ENCODE peak calls at places on chromosomes 16 and 17, in nine cellular contexts. One of them, this sample, is unnamed. For H3K4me1, the result is how much of the 10 kb centered on the place peaks cover.

GRCh38 chr17:74139120-74139519 is 64.4 kb upstream of the RPL38 start:
- DNase-seq in uterus: no peak
- DNase-seq in heart left ventricle: no peak
- DNase-seq in body of pancreas: no peak
- DNase-seq in transverse colon: no peak
- DNase-seq in A549: no peak
- DNase-seq in spleen: no peak
- DNase-seq in esophagus squamous epithelium: no peak
- DNase-seq in sigmoid colon: no peak
- DNase-seq in this sample: no peak

GRCh38 chr17:60087882-60088669 is 9.4 kb upstream of the HEATR6 start:
- DNase-seq in transverse colon: peak
- DNase-seq in esophagus squamous epithelium: no peak
- DNase-seq in A549: peak
- DNase-seq in sigmoid colon: no peak
- DNase-seq in body of pancreas: peak
- DNase-seq in spleen: no peak
- DNase-seq in heart left ventricle: no peak
- DNase-seq in uterus: no peak
- DNase-seq in this sample: no peak

GRCh38 chr17:915416-916201 is 64.0 kb downstream of the NXN start:
- DNase-seq in esophagus squamous epithelium: no peak
- DNase-seq in body of pancreas: no peak
- DNase-seq in A549: no peak
- DNase-seq in heart left ventricle: no peak
- DNase-seq in sigmoid colon: no peak
- DNase-seq in spleen: no peak
- DNase-seq in transverse colon: no peak
- DNase-seq in uterus: peak
- DNase-seq in this sample: no peak

GRCh38 chr17:70956731-70957130 is 787.4 kb downstream of the KCNJ2 start:
- DNase-seq in uterus: no peak
- DNase-seq in transverse colon: no peak
- DNase-seq in A549: no peak
- DNase-seq in spleen: no peak
- DNase-seq in sigmoid colon: no peak
- DNase-seq in body of pancreas: no peak
- DNase-seq in esophagus squamous epithelium: no peak
- DNase-seq in heart left ventricle: no peak
- DNase-seq in this sample: no peak

GRCh38 chr16:24700549-24701392 is 28.7 kb upstream of the TNRC6A start:
- DNase-seq in sigmoid colon: peak
- DNase-seq in spleen: no peak
- DNase-seq in heart left ventricle: peak
- DNase-seq in transverse colon: peak
- DNase-seq in esophagus squamous epithelium: peak
- DNase-seq in uterus: peak
- DNase-seq in A549: peak
- DNase-seq in body of pancreas: peak
- DNase-seq in this sample: peak

GRCh38 chr17:83076930-83077329 is 2.5 kb upstream of the METRNL start:
- DNase-seq in uterus: no peak
- DNase-seq in spleen: no peak
- DNase-seq in sigmoid colon: no peak
- DNase-seq in transverse colon: no peak
- DNase-seq in body of pancreas: no peak
- DNase-seq in esophagus squamous epithelium: no peak
- DNase-seq in A549: no peak
- DNase-seq in heart left ventricle: no peak
- DNase-seq in this sample: no peak

GRCh38 chr17:80866050-80866793 is 125.4 kb upstream of the CHMP6 start:
- DNase-seq in heart left ventricle: peak
- DNase-seq in spleen: peak
- DNase-seq in esophagus squamous epithelium: no peak
- DNase-seq in uterus: peak
- DNase-seq in A549: peak
- DNase-seq in body of pancreas: peak
- DNase-seq in transverse colon: peak
- DNase-seq in sigmoid colon: peak
- DNase-seq in this sample: no peak

GRCh38 chr16:12917653-12918052 is 16.3 kb downstream of the SHISA9 start:
- DNase-seq in transverse colon: no peak
- DNase-seq in A549: peak
- DNase-seq in spleen: no peak
- DNase-seq in esophagus squamous epithelium: no peak
- DNase-seq in uterus: no peak
- DNase-seq in sigmoid colon: no peak
- DNase-seq in body of pancreas: no peak
- DNase-seq in heart left ventricle: no peak
- DNase-seq in this sample: no peak

GRCh38 chr16:87210949-87211348 is 106.2 kb downstream of the C16orf95 start:
- DNase-seq in uterus: no peak
- DNase-seq in sigmoid colon: no peak
- DNase-seq in heart left ventricle: no peak
- DNase-seq in spleen: no peak
- DNase-seq in esophagus squamous epithelium: no peak
- DNase-seq in A549: no peak
- DNase-seq in body of pancreas: no peak
- DNase-seq in transverse colon: no peak
- DNase-seq in this sample: no peak

GRCh38 chr16:70391881-70392481 is 45.3 kb downstream of the DDX19A start:
- DNase-seq in heart left ventricle: no peak
- DNase-seq in esophagus squamous epithelium: no peak
- DNase-seq in A549: no peak
- DNase-seq in body of pancreas: peak
- DNase-seq in sigmoid colon: peak
- DNase-seq in spleen: no peak
- DNase-seq in uterus: peak
- DNase-seq in transverse colon: no peak
- DNase-seq in this sample: no peak

GRCh38 chr16:75733305-75734141 is 7.2 kb upstream of the CPHXL start:
- DNase-seq in heart left ventricle: no peak
- DNase-seq in esophagus squamous epithelium: no peak
- DNase-seq in uterus: peak
- DNase-seq in body of pancreas: peak
- DNase-seq in spleen: no peak
- DNase-seq in transverse colon: no peak
- DNase-seq in sigmoid colon: no peak
- DNase-seq in A549: no peak
- DNase-seq in this sample: no peak

GRCh38 chr17:51814521-51814920 is 344.0 kb downstream of the CA10 start:
- DNase-seq in A549: no peak
- DNase-seq in sigmoid colon: no peak
- DNase-seq in uterus: no peak
- DNase-seq in spleen: no peak
- DNase-seq in body of pancreas: peak
- DNase-seq in transverse colon: peak
- DNase-seq in heart left ventricle: no peak
- DNase-seq in esophagus squamous epithelium: no peak
- DNase-seq in this sample: no peak

GRCh38 chr16:25257504-25257955 is at the start of gene ZKSCAN2:
- DNase-seq in sigmoid colon: peak
- DNase-seq in A549: peak
- DNase-seq in spleen: peak
- DNase-seq in heart left ventricle: peak
- DNase-seq in esophagus squamous epithelium: peak
- DNase-seq in body of pancreas: peak
- DNase-seq in uterus: peak
- DNase-seq in transverse colon: peak
- DNase-seq in this sample: peak

GRCh38 chr16:75304521-75305363 is 53.3 kb upstream of the BCAR1 start:
- DNase-seq in heart left ventricle: no peak
- DNase-seq in esophagus squamous epithelium: no peak
- DNase-seq in body of pancreas: peak
- DNase-seq in A549: peak
- DNase-seq in spleen: peak
- DNase-seq in sigmoid colon: peak
- DNase-seq in transverse colon: peak
- DNase-seq in uterus: no peak
- DNase-seq in this sample: peak

GRCh38 chr17:12727076-12727750 is 61.5 kb downstream of the MYOCD start:
- DNase-seq in body of pancreas: no peak
- DNase-seq in A549: no peak
- DNase-seq in uterus: no peak
- DNase-seq in transverse colon: no peak
- DNase-seq in spleen: no peak
- DNase-seq in esophagus squamous epithelium: no peak
- DNase-seq in heart left ventricle: no peak
- DNase-seq in sigmoid colon: no peak
- DNase-seq in this sample: no peak

GRCh38 chr17:31487648-31488263 is 96.3 kb downstream of the RAB11FIP4 start:
- DNase-seq in transverse colon: peak
- DNase-seq in esophagus squamous epithelium: peak
- DNase-seq in A549: peak
- DNase-seq in heart left ventricle: peak
- DNase-seq in sigmoid colon: peak
- DNase-seq in body of pancreas: peak
- DNase-seq in spleen: peak
- DNase-seq in uterus: peak
- DNase-seq in this sample: peak
- TF ChIP-seq POLR2A in transverse colon: peak
- TF ChIP-seq POLR2A in esophagus squamous epithelium: peak
- TF ChIP-seq POLR2A in A549: peak
- TF ChIP-seq POLR2A in heart left ventricle: peak
- TF ChIP-seq POLR2A in sigmoid colon: peak
- TF ChIP-seq POLR2A in body of pancreas: peak
- TF ChIP-seq POLR2A in spleen: peak
- TF ChIP-seq POLR2A in uterus: peak
- TF ChIP-seq POLR2A in this sample: peak

DNA sequence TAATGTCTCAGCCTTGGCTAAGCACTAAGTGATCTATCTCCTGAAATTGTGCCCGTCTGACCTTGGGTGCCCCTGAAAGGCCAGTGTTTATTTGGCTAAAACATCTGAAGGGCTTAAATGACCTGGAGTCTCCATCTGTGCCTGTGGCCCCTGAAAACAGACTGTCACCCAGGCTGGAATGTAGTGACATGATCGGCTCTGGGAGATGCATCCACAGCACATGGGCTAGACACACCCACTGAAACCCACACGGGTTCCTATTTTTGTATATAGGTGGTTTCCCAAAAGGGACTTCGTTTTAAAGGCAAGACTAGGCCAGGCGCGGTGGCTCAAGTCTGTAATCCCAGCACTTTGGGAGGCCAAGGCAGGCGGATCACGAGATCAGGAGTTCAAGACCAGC is 13.5 kb downstream of the CEP295NL start:
- DNase-seq in body of pancreas: no peak
- DNase-seq in A549: no peak
- DNase-seq in transverse colon: peak
- DNase-seq in sigmoid colon: no peak
- DNase-seq in spleen: no peak
- DNase-seq in heart left ventricle: no peak
- DNase-seq in uterus: no peak
- DNase-seq in esophagus squamous epithelium: no peak
- DNase-seq in this sample: no peak
- H3K4me1 ChIP-seq in body of pancreas: under half
- H3K4me1 ChIP-seq in A549: under half
- H3K4me1 ChIP-seq in transverse colon: half or more
- H3K4me1 ChIP-seq in sigmoid colon: under half
- H3K4me1 ChIP-seq in spleen: half or more
- H3K4me1 ChIP-seq in heart left ventricle: half or more
- H3K4me1 ChIP-seq in uterus: under half
- H3K4me1 ChIP-seq in esophagus squamous epithelium: under half
- H3K4me1 ChIP-seq in this sample: under half

GRCh38 chr17:4032245-4032644 is 68.0 kb upstream of the ATP2A3 start:
- DNase-seq in heart left ventricle: no peak
- DNase-seq in uterus: no peak
- DNase-seq in body of pancreas: no peak
- DNase-seq in sigmoid colon: no peak
- DNase-seq in A549: no peak
- DNase-seq in esophagus squamous epithelium: no peak
- DNase-seq in spleen: no peak
- DNase-seq in transverse colon: no peak
- DNase-seq in this sample: no peak

GRCh38 chr17:4038076-4038475 is 73.8 kb upstream of the ATP2A3 start:
- DNase-seq in esophagus squamous epithelium: no peak
- DNase-seq in heart left ventricle: no peak
- DNase-seq in A549: no peak
- DNase-seq in transverse colon: no peak
- DNase-seq in sigmoid colon: no peak
- DNase-seq in body of pancreas: peak
- DNase-seq in spleen: no peak
- DNase-seq in uterus: no peak
- DNase-seq in this sample: no peak

GRCh38 chr17:4033751-4034251 is 69.6 kb upstream of the ATP2A3 start:
- DNase-seq in A549: no peak
- DNase-seq in spleen: no peak
- DNase-seq in esophagus squamous epithelium: no peak
- DNase-seq in transverse colon: no peak
- DNase-seq in sigmoid colon: no peak
- DNase-seq in body of pancreas: peak
- DNase-seq in uterus: no peak
- DNase-seq in heart left ventricle: no peak
- DNase-seq in this sample: peak

GRCh38 chr17:4032738-4033137 is 68.5 kb upstream of the ATP2A3 start:
- DNase-seq in heart left ventricle: no peak
- DNase-seq in A549: no peak
- DNase-seq in body of pancreas: no peak
- DNase-seq in spleen: no peak
- DNase-seq in uterus: no peak
- DNase-seq in esophagus squamous epithelium: no peak
- DNase-seq in sigmoid colon: no peak
- DNase-seq in transverse colon: no peak
- DNase-seq in this sample: no peak

GRCh38 chr17:4035081-4035680 is 70.9 kb upstream of the ATP2A3 start:
- DNase-seq in spleen: no peak
- DNase-seq in transverse colon: no peak
- DNase-seq in heart left ventricle: no peak
- DNase-seq in esophagus squamous epithelium: no peak
- DNase-seq in uterus: no peak
- DNase-seq in body of pancreas: peak
- DNase-seq in sigmoid colon: no peak
- DNase-seq in A549: no peak
- DNase-seq in this sample: no peak
- TF ChIP-seq CTCF in spleen: no peak
- TF ChIP-seq CTCF in transverse colon: no peak
- TF ChIP-seq CTCF in heart left ventricle: no peak
- TF ChIP-seq CTCF in esophagus squamous epithelium: no peak
- TF ChIP-seq CTCF in uterus: no peak
- TF ChIP-seq CTCF in body of pancreas: peak
- TF ChIP-seq CTCF in sigmoid colon: no peak
- TF ChIP-seq CTCF in A549: no peak
- TF ChIP-seq CTCF in this sample: no peak

DNA sequence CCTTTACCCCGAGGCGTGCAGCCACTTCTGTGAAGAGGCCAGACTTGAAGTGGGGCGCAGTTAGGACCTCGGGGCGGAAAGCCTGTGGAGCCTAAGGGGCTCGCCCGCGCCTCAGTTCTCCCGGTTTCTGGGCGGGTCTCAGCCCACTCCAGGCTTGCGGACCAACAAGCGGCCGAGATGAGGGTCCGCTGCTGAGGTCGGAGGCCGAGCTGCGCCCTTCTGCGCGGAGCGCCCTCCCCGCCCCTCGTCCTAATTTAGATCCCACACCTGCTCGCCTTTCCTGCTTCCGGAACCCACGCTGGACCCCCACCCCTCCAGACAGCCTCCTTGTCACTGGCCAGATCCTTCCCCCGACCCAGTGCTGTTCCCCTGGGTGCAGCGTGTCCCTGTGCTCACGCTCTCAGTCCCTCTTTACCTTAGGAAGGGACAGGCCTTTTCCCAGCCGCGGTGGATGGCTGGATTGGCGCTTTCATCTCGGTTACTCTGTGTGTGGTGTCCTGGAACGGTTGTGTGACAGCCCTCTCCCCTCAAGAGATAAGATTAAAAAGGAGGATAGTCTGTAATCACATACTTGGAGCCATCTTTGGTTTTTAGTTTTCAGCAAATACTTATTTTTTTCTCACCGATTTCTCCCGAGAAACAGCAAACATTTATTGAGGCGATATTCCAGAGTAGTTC is 933 bp upstream of the ATXN7L3 start:
- DNase-seq in uterus: no peak
- DNase-seq in body of pancreas: no peak
- DNase-seq in spleen: no peak
- DNase-seq in heart left ventricle: no peak
- DNase-seq in esophagus squamous epithelium: no peak
- DNase-seq in transverse colon: peak
- DNase-seq in A549: no peak
- DNase-seq in sigmoid colon: no peak
- DNase-seq in this sample: no peak
- TF ChIP-seq POLR2A in uterus: no peak
- TF ChIP-seq POLR2A in body of pancreas: peak
- TF ChIP-seq POLR2A in spleen: no peak
- TF ChIP-seq POLR2A in heart left ventricle: no peak
- TF ChIP-seq POLR2A in esophagus squamous epithelium: peak
- TF ChIP-seq POLR2A in transverse colon: peak
- TF ChIP-seq POLR2A in A549: no peak
- TF ChIP-seq POLR2A in sigmoid colon: peak
- TF ChIP-seq POLR2A in this sample: no peak

This sample was measured in right lobe of liver.